ENCODE peak calls at places on chromosomes 1 and 21, in seven cellular contexts. T is AG04450, Q is kidney, P is stomach, H is heart right ventricle, M is neural progenitor cell, A is IMR-90. B is an unnamed sample.

GRCh38 chr21:31580866-31581276 is 78.6 kb upstream of the SOD1 start:
- DNase-seq in T (peak; percentile 24), Q (no peak), P (peak; percentile 75), H (peak; percentile 48), M (peak; percentile 83), A (peak; percentile 61), B (peak; percentile 67)

GRCh38 chr1:29698033-29698432 is 461.7 kb downstream of the PTPRU start:
- DNase-seq in T (no peak), Q (no peak), P (no peak), H (no peak), M (peak; percentile 82), A (peak; percentile 59), B (peak; percentile 87)

GRCh38 chr1:6775644-6776043 is 9.6 kb upstream of the CAMTA1 start:
- DNase-seq in T (no peak), Q (no peak), P (no peak), H (no peak), M (no peak), A (no peak), B (no peak)

GRCh38 chr1:70910013-70910412 is 137.6 kb downstream of the PTGER3 start:
- DNase-seq in T (no peak), Q (no peak), P (no peak), H (no peak), M (no peak), A (no peak), B (no peak)

GRCh38 chr21:23936224-23936623 is 1671.1 kb downstream of the MRPL39 start:
- DNase-seq in T (peak; percentile 27), Q (no peak), P (no peak), H (no peak), M (peak; percentile 5), A (peak; percentile 48), B (no peak)

GRCh38 chr1:29425656-29426055 is 189.3 kb downstream of the PTPRU start:
- DNase-seq in T (no peak), Q (no peak), P (no peak), H (no peak), M (no peak), A (no peak), B (peak; percentile 18)

GRCh38 chr1:11730429-11730861 is 5.5 kb upstream of the AGTRAP start:
- DNase-seq in T (no peak), Q (no peak), P (no peak), H (no peak), M (no peak), A (peak; percentile 36), B (no peak)

GRCh38 chr1:10236405-10237156 is 26.2 kb downstream of the KIF1B start:
- DNase-seq in T (no peak), Q (no peak), P (no peak), H (no peak), M (no peak), A (peak; percentile 62), B (no peak)

GRCh38 chr1:101394041-101394440 is 157.2 kb downstream of the S1PR1 start:
- DNase-seq in T (no peak), Q (no peak), P (no peak), H (no peak), M (no peak), A (peak; percentile 3), B (no peak)

GRCh38 chr1:40090652-40091355 is 6.2 kb downstream of the PPT1 start:
- DNase-seq in T (no peak), Q (no peak), P (no peak), H (no peak), M (no peak), A (peak; percentile 24), B (no peak)

GRCh38 chr1:66613187-66613586 is 79.2 kb downstream of the SGIP1 start:
- DNase-seq in T (no peak), Q (no peak), P (no peak), H (no peak), M (no peak), A (peak; percentile 44), B (no peak)

GRCh38 chr1:61486783-61487505 is 238.0 kb downstream of the TM2D1 start:
- DNase-seq in T (no peak), Q (no peak), P (no peak), H (no peak), M (no peak), A (no peak), B (no peak)

DNA sequence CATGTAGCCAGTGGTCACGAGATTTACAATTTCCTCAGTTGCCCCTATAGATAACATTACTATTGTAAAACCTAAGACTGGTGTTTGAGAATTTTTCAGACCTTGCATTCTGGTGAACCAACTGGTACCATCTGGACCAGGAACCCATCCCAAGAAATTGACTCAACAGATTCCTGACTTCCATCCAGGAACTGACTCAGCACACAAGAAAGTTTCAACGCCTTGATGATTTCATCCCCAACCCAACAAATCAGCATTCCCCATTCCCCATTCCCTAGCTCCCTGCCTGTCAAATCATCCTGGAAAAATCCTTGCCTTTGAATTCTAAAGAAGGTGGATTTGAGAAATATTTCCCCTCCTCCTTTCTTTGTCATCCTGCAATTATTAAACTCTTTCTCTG is 529.8 kb upstream of the PRMT6 start:
- DNase-seq in T (peak; percentile 4), Q (no peak), P (no peak), H (no peak), M (no peak), A (peak; percentile 46), B (no peak)
- H3K9me3 ChIP-seq in T (no peaks in the 10 kb centered on the region), Q (no peaks in the 10 kb centered on the region), P (peaks cover 2% of the 10 kb centered on the region), H (no peaks in the 10 kb centered on the region), M (no peaks in the 10 kb centered on the region), A (peaks cover 3% of the 10 kb centered on the region), B (peaks cover 5% of the 10 kb centered on the region)

DNA sequence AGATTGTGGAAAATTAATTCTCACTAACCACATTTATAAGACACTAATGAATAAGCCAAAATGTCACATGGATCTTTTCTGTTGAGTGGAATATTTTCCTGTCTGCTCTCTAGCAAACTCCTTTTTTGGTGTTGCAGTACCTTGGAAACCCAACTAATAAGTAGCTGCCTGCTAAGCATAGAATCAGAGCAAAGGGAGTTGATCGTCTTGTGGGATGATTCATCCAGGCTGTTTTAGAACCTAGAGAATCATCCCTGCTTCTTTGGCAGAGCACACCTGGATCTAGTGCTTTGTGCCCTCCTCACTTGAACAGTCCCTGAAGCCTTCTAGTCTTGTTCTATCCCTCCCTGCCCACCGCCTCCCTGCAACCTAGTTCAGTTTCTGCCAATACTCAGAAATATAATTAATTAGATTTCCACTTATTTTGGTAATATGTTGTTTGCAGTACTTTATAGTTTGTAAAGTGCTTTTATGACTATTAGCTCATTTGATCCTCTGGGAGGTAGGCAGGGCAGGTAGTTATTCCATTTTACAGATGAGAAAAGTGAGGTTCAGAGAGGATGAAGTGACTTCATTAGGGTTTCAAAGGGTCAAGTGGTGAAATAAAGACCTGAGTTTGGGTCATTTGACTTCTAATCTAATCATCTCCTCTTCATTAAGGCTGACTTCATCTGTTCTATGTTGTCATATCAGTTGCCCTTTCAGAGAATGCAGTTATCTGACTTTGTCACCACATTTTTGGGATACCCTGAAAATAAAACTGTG is 2.5 kb downstream of the AGO4 start:
- DNase-seq in T (no peak), Q (no peak), P (no peak), H (no peak), M (no peak), A (peak; percentile 61), B (no peak)
- H3K4me3 ChIP-seq in T (no peak overlapping the region), Q (no peak overlapping the region), P (peak overlapping the region; percentile 88), H (no peak overlapping the region), M (no peak overlapping the region), A (no peak overlapping the region), B (no peak overlapping the region)

GRCh38 chr21:45244799-45245340 is 42.8 kb downstream of the POFUT2 start:
- DNase-seq in T (no peak), Q (no peak), P (no peak), H (no peak), M (no peak), A (no peak), B (no peak)

GRCh38 chr21:45248893-45249381 is 38.8 kb downstream of the POFUT2 start:
- DNase-seq in T (no peak), Q (no peak), P (no peak), H (no peak), M (peak; percentile 31), A (peak; percentile 15), B (peak; percentile 21)

GRCh38 chr21:45246014-45246413 is 41.7 kb downstream of the POFUT2 start:
- DNase-seq in T (no peak), Q (no peak), P (no peak), H (no peak), M (no peak), A (no peak), B (no peak)

GRCh38 chr21:45248301-45248892 is 39.3 kb downstream of the POFUT2 start:
- DNase-seq in T (no peak), Q (no peak), P (no peak), H (no peak), M (no peak), A (no peak), B (no peak)

DNA sequence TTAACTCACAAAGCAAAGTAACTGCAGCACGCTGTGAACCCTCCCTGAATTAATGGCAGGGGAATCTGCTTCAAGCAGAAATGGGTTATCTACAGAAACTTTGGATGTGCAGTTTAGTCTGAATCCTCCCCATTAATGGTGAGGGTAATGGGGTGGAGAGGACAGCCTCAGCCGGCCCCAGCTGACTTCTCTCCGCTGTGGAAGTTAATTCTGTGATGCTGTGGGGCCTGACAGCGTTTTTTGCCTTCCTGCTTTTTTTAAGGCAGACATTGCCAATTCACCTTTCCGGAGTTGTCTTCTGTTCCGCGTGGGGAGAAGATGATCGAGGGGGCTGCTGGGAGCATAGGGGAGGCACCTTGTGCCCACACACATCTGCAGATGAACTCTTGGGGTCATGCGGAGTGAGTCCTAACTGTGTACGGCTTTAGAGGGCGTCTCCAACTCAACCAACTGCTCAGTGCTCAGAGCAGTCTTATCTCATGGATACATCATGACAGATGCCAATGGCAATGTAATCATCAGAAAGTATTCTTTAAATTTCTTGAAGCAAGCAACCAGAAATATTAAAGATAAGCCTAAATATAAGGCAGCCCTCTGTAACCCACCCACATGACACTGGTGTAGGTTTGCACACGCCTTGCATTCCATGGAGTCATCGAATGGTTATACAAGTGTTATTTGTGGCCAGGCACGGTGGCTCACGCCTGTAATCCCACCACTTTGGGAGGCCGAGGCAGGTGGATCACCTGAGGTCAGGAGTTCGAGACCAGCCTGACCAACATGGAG is 41.0 kb downstream of the POFUT2 start:
- DNase-seq in T (no peak), Q (no peak), P (no peak), H (no peak), M (no peak), A (no peak), B (no peak)
- H3K9me3 ChIP-seq in T (peaks cover 26% of the 10 kb centered on the region), Q (peaks cover 18% of the 10 kb centered on the region), P (peaks cover 23% of the 10 kb centered on the region), H (no peaks in the 10 kb centered on the region), M (peaks cover 7% of the 10 kb centered on the region), A (peaks cover 23% of the 10 kb centered on the region), B (peaks cover 7% of the 10 kb centered on the region)

GRCh38 chr1:151831605-151832004 is at the start of gene RORC:
- DNase-seq in T (no peak), Q (peak; percentile 90), P (peak; percentile 88), H (peak; percentile 59), M (no peak), A (no peak), B (no peak)
- H3K4me3 ChIP-seq in T (no peak within 1 kb of the TSS), Q (peak within 1 kb of the TSS; percentile 90), P (peak within 1 kb of the TSS; percentile 42), H (peak within 1 kb of the TSS; percentile 33), M (no peak within 1 kb of the TSS), A (no peak within 1 kb of the TSS), B (no peak within 1 kb of the TSS)

DNA sequence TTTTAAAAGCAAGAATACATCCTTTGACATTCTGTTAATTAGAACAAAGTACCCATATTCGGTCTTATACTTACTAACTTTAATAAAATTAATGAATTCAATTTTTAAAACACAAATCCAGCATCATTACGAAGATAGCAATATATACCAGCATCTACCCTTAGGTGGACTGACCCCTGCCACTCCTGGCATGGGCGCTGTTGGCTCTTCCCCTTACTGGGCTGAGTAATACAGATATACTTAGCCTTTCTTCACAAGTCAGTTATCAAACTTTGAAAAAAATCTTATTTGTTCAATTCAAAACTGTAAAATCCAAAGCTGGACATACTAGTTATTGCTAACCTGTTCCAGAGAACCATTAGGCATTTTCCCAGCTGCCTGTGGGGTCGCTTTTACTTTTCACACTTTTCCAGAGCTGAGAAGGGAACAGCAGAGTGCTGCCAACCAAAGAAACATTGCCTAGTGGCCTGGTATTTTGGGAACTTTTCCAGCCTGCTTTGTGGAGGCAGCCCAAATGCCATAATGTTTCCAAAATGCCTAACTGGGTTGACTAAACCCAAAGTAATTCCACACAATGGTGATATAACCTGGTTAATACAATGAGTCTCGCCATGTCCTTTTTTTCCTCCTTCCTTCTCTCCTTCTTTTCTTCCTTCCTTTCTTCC is 424.7 kb upstream of the ADGRL2 start:
- DNase-seq in T (no peak), Q (no peak), P (no peak), H (no peak), M (no peak), A (no peak), B (no peak)
- H3K9me3 ChIP-seq in T (no peaks in the 10 kb centered on the region), Q (no peaks in the 10 kb centered on the region), P (no peaks in the 10 kb centered on the region), H (no peaks in the 10 kb centered on the region), M (no peaks in the 10 kb centered on the region), A (no peaks in the 10 kb centered on the region), B (no peaks in the 10 kb centered on the region)